ENCODE peak calls at places on chromosomes 16 and 17, in five cellular contexts. W is choroid plexus epithelial cell, H is neural progenitor cell, T is mucosa of descending colon, E is lower lobe of right lung. M is an unnamed sample.

GRCh38 chr17:45750779-45751440 is 33.2 kb upstream of the CRHR1 start:
- DNase-seq in W (no peak), H (no peak), T (no peak), E (no peak), M (no peak)

GRCh38 chr16:47631131-47631530 is 170.0 kb downstream of the PHKB start:
- DNase-seq in W (no peak), H (no peak), T (no peak), E (no peak), M (no peak)

GRCh38 chr16:1486551-1487390 is 2.0 kb downstream of the PTX4 start:
- DNase-seq in W (no peak), H (no peak), T (no peak), E (peak; percentile 35), M (no peak)

GRCh38 chr16:22670551-22670970 is 143.4 kb upstream of the HS3ST2 start:
- DNase-seq in W (peak; percentile 11), H (peak; percentile 77), T (no peak), E (no peak), M (no peak)

GRCh38 chr16:12290165-12290564 is 313.6 kb downstream of the SNX29 start:
- DNase-seq in W (no peak), H (no peak), T (no peak), E (no peak), M (no peak)

GRCh38 chr16:3564889-3565141 is 12.4 kb downstream of the NLRC3 start:
- DNase-seq in W (no peak), H (no peak), T (no peak), E (no peak), M (no peak)

GRCh38 chr16:65572156-65572555 is 450.3 kb upstream of the CDH11 start:
- DNase-seq in W (peak; percentile 87), H (no peak), T (no peak), E (no peak), M (peak; percentile 29)

GRCh38 chr16:620700-621525 is 9.9 kb upstream of the WFIKKN1 start:
- DNase-seq in W (no peak), H (no peak), T (no peak), E (no peak), M (no peak)

GRCh38 chr17:68794636-68795503 is 160.3 kb downstream of the ABCA8 start:
- DNase-seq in W (peak; percentile 82), H (no peak), T (no peak), E (no peak), M (no peak)

GRCh38 chr16:53465606-53466290 is 31.5 kb downstream of the RBL2 start:
- DNase-seq in W (peak; percentile 83), H (no peak), T (no peak), E (no peak), M (peak; percentile 77)

GRCh38 chr16:49937886-49938285 is 82.0 kb upstream of the ZNF423 start:
- DNase-seq in W (no peak), H (no peak), T (no peak), E (no peak), M (no peak)

GRCh38 chr16:86975445-86975844 is 341.7 kb downstream of the C16orf95 start:
- DNase-seq in W (peak; percentile 96), H (peak; percentile 56), T (no peak), E (no peak), M (peak; percentile 99)

GRCh38 chr17:4017377-4017776 is 53.1 kb upstream of the ATP2A3 start:
- DNase-seq in W (no peak), H (no peak), T (no peak), E (no peak), M (no peak)

GRCh38 chr17:42525221-42525620 is 10.8 kb upstream of the NAGLU start:
- DNase-seq in W (no peak), H (no peak), T (peak; percentile 3), E (no peak), M (no peak)

GRCh38 chr17:44587339-44587738 is 30.1 kb downstream of the FZD2 start:
- DNase-seq in W (peak; percentile 89), H (no peak), T (no peak), E (peak; percentile 57), M (peak; percentile 100)

GRCh38 chr16:85566502-85567100 is 46.5 kb upstream of the GSE1 start:
- DNase-seq in W (no peak), H (peak; percentile 92), T (no peak), E (no peak), M (no peak)

GRCh38 chr17:51947160-51947559 is 211.4 kb downstream of the CA10 start:
- DNase-seq in W (no peak), H (no peak), T (no peak), E (no peak), M (no peak)

GRCh38 chr17:6551909-6552768 is 4.2 kb downstream of the PITPNM3 start:
- DNase-seq in W (no peak), H (no peak), T (peak; percentile 86), E (peak; percentile 87), M (peak; percentile 14)

GRCh38 chr16:57380671-57381462 is 8.6 kb downstream of the CX3CL1 start:
- DNase-seq in W (peak; percentile 51), H (no peak), T (no peak), E (no peak), M (no peak)

GRCh38 chr16:27429981-27430441 is 28.0 kb downstream of the IL21R start:
- DNase-seq in W (no peak), H (no peak), T (no peak), E (no peak), M (no peak)

GRCh38 chr17:80743181-80743771 is 198.6 kb downstream of the RPTOR start:
- DNase-seq in W (peak; percentile 44), H (no peak), T (no peak), E (no peak), M (no peak)
- H3K4me3 ChIP-seq in W (no peak overlapping the region), H (no peak overlapping the region), T (no peak overlapping the region), E (no peak overlapping the region), M (no peak overlapping the region)

GRCh38 chr16:66996324-66996982 is 8.1 kb downstream of the CES4A start:
- DNase-seq in W (peak; percentile 88), H (no peak), T (no peak), E (no peak), M (peak; percentile 11)
- TF ChIP-seq CTCF in W (no peak), H (no peak), T (no peak), E (no peak), M (no peak)

DNA sequence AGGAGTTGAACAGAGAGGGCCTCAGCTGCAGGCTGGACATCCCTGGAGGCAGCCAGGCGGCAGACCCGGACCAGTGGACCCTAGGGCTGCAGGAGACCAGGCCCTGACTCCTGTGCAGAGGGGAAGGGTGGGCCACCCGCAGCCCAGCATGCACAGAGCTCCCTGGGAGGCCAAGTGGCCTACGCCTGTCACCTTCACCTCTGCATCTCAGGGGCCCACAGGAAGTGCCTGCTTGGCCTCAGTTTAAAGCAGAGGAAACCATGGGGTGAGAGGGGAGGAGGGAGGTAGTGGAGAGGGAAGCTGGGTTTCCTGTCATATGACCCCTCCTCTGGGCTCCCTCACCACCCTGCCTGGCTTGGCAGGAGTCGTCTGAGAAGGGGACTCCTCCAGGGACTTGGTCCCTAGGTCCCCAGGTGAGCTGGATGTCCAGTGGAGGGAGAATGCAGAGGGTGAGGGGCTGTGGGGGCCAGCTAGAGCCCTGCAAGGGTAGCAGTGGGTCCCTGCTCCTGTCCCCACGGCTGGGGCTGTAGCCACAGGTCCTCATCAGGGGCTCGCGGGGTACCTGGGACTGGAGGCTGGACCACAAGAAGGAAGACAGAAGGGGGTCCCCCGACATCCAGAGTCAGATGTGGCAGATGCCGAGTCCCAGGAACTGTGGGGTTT is at the start of gene TMC8:
- DNase-seq in W (no peak), H (no peak), T (peak; percentile 64), E (no peak), M (no peak)
- H3K4me3 ChIP-seq in W (no peak within 1 kb of the TSS), H (peak within 1 kb of the TSS; percentile 41), T (peak within 1 kb of the TSS; percentile 11), E (peak within 1 kb of the TSS; percentile 94), M (no peak within 1 kb of the TSS)

GRCh38 chr17:80948961-80949450 is 42.6 kb upstream of the CHMP6 start:
- DNase-seq in W (no peak), H (no peak), T (peak; percentile 22), E (peak; percentile 45), M (no peak)
- TF ChIP-seq CTCF in W (peak; percentile 20), H (peak; percentile 7), T (no peak), E (no peak), M (no peak)

DNA sequence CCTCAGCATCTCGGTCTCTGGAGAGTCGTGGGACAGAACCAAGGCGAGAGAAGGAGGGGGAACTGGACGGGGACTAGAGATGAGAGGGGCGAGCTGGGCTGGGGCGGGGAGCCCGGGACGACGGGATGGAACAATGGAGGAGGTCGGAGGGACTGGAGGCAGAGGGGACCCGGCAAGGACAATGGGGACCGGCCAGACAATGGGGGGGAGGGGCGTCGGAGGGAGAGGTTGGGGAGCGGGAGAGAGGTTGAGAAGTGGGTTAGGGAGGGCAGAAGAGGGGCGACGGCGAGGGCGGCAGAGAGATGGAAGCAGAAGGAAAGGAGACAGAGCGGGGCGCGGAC is 719 bp downstream of the NGFR start:
- DNase-seq in W (no peak), H (peak; percentile 66), T (no peak), E (no peak), M (no peak)
- H3K4me3 ChIP-seq in W (peak overlapping the region; percentile 46), H (peak overlapping the region; percentile 88), T (no peak overlapping the region), E (peak overlapping the region; percentile 54), M (no peak overlapping the region)

M was measured in retinal pigment epithelial cell.